ENCODE peak calls at places on chromosomes 16 and 17, in five cellular contexts. D is K562, Q is GM12891, P is GM12878, J is SK-N-SH. U is an unnamed sample.

GRCh38 chr16:52398491-52398960 is 148.4 kb downstream of the TOX3 start:
- DNase-seq in J (no peak), D (no peak), P (no peak), Q (no peak), U (no peak)

GRCh38 chr17:9259419-9259818 is 238.1 kb downstream of the NTN1 start:
- DNase-seq in Q (no peak), J (no peak), D (no peak), P (no peak), U (no peak)

GRCh38 chr16:84524346-84524920 is 20.0 kb upstream of the MEAK7 start:
- DNase-seq in J (no peak), Q (no peak), P (no peak), D (no peak), U (no peak)

GRCh38 chr16:13038591-13038990 is 137.2 kb downstream of the SHISA9 start:
- DNase-seq in P (no peak), J (no peak), D (no peak), Q (no peak), U (no peak)

GRCh38 chr17:66494023-66494803 is 191.8 kb downstream of the PRKCA start:
- DNase-seq in D (peak; percentile 75), J (no peak), Q (no peak), P (no peak), U (no peak)

GRCh38 chr17:27578718-27579085 is 52.3 kb upstream of the LGALS9 start:
- DNase-seq in J (no peak), D (peak; percentile 60), Q (peak; percentile 65), P (peak; percentile 57), U (peak; percentile 62)

GRCh38 chr16:1961651-1962067 is 2.3 kb downstream of the NDUFB10 start:
- DNase-seq in J (no peak), P (no peak), Q (no peak), D (no peak), U (no peak)

GRCh38 chr17:22512997-22513538 is 820.7 kb downstream of the KCNJ18 start:
- DNase-seq in P (no peak), D (peak; percentile 52), Q (no peak), J (peak; percentile 52), U (no peak)

GRCh38 chr17:49963626-49964538 is 5.1 kb upstream of the DLX4 start:
- DNase-seq in P (no peak), D (no peak), Q (no peak), J (no peak), U (no peak)

GRCh38 chr17:58432806-58433573 is 15.7 kb upstream of the RNF43 start:
- DNase-seq in J (no peak), P (no peak), Q (no peak), D (no peak), U (no peak)

GRCh38 chr16:68737730-68738590 is 868 bp downstream of the CDH1 start:
- DNase-seq in P (no peak), Q (no peak), J (peak; percentile 64), D (no peak), U (no peak)

GRCh38 chr17:45307290-45308015 is 9.4 kb downstream of the MAP3K14 start:
- DNase-seq in P (peak; percentile 90), J (no peak), D (no peak), Q (no peak), U (no peak)

GRCh38 chr16:66471264-66471663 is 44.2 kb downstream of the BEAN1 start:
- DNase-seq in D (no peak), Q (no peak), P (no peak), J (no peak), U (no peak)

GRCh38 chr16:66474750-66475199 is 47.7 kb downstream of the BEAN1 start:
- DNase-seq in P (peak; percentile 9), D (no peak), J (no peak), Q (peak; percentile 73), U (peak; percentile 53)

GRCh38 chr16:66471696-66472393 is 44.8 kb downstream of the BEAN1 start:
- DNase-seq in J (no peak), Q (no peak), D (no peak), P (no peak), U (no peak)

GRCh38 chr16:66473654-66474519 is 46.8 kb downstream of the BEAN1 start:
- DNase-seq in D (no peak), P (no peak), Q (no peak), J (no peak), U (no peak)

DNA sequence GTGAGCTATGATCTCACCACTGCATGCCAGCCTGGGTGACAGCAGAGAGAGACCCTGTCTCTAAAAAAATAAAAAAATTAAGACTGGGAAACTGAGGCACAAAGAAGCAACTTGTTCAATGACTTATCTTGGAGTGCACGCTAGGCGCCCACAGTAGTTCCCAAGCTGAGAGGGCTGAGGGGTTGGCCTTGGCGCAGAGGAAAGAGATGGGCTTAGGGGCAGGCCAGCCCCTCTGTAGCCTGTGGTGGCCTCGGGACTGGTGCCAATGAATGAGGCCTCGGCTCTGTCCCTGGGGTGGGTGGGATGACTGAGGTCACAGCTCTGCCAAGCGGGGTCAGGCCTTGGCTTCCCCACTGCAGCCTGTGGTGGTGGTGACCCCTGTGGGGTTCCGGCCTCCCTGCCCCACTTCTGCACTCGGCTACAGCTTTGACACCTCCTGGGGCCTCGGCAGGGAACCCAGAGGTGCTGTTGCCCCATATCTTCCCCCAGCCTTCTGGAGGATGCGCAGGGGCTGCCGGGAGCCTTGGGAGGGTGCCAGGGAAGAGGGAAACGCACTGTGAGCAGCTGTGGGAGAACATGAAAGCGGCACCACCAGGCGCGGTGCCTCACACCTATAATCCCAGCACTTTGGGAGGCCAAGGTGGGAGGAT is 46.0 kb downstream of the BEAN1 start:
- DNase-seq in D (no peak), Q (no peak), P (no peak), J (no peak), U (no peak)
- TF ChIP-seq TAF1 in D (no peak), Q (no peak), P (no peak), J (no peak), U (no peak)

DNA sequence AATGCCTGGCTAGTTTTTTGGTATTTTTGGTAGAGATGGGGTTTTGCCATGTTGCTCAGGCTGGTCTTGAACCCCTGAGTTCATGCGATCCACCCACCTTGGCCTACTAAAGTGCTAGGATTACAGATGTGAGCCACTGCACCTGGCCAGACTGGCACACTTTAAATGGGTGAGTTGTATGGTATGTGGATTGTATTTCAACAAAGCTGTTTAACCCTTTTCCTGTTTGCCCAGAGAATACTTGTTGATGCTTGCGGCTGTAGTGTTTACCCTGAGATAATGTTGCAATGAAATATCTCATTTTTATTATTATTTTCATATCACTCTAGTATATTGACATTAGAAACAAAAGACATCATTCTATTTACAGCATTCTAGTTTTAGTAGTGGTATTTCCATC is 17.1 kb upstream of the TMEM94 start:
- DNase-seq in J (no peak), D (no peak), Q (no peak), P (no peak), U (no peak)
- TF ChIP-seq POLR2AphosphoS5 in J (no peak), D (no peak), Q (no peak), P (no peak), U (no peak)

GRCh38 chr17:73753751-73754496 is 109.7 kb upstream of the SDK2 start:
- DNase-seq in P (no peak), D (no peak), Q (no peak), J (no peak), U (no peak)
- TF ChIP-seq TAF1 in P (no peak), D (no peak), Q (no peak), J (no peak), U (no peak)

GRCh38 chr16:8855972-8856371 is 12.8 kb downstream of the CARHSP1 start:
- DNase-seq in D (no peak), P (no peak), J (no peak), Q (no peak), U (no peak)

GRCh38 chr16:8853150-8853549 is 15.7 kb downstream of the CARHSP1 start:
- DNase-seq in P (no peak), D (no peak), Q (no peak), J (no peak), U (no peak)

GRCh38 chr16:8854298-8854948 is 14.4 kb downstream of the CARHSP1 start:
- DNase-seq in P (no peak), Q (no peak), D (no peak), J (no peak), U (no peak)

GRCh38 chr16:8853611-8854010 is 15.2 kb downstream of the CARHSP1 start:
- DNase-seq in D (no peak), Q (no peak), P (no peak), J (no peak), U (no peak)

DNA sequence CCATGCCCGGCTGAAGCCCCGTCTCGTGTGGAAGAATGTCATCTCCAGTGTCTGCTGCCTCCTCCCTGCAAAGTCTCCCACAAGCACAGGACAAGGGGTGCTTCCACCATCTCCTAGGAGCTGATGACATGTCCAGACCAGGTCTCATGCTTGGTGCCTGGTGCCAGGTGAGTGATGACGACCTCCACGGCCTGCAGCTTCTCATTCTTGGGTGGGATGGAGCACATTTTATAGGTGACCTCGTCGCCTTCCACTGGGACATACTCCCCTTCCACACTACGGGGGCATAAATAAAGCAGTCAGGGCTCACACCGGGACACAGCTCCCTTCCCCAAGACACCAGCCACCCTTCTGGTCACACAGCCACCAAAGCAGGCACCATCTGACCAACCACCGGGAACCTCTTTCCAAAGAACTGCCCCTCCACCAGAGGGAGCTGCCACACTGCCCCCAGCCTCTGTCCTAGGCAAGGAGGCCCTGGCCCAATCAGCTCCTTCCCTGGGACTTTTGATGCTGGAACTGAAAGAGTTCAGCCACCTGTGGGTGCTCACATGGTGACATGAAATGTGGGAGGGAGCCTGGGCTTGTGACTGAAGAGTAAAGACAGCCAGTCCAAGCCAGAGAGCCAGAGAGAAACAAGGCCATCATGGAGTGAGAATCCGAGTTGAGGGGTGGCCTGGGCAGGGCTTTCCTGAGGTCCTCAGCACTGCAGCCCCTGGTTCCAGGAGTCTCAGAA is 13.6 kb downstream of the CARHSP1 start:
- DNase-seq in Q (no peak), D (peak; percentile 54), J (peak; percentile 23), P (no peak), U (no peak)
- TF ChIP-seq POLR2AphosphoS5 in Q (no peak), D (no peak), J (no peak), P (peak; percentile 39), U (no peak)